ENCODE peak calls at places on chromosomes 7 and 10, in four cellular contexts. M, N, B and P are unnamed samples.

GRCh38 chr10:44253769-44254462 is 131.0 kb downstream of the CXCL12 start:
- DNase-seq in N (peak; percentile 69), M (peak; percentile 8), B (no peak), P (peak; percentile 71)

GRCh38 chr7:96236198-96237039 is 85.5 kb downstream of the SLC25A13 start:
- DNase-seq in B (no peak), N (no peak), M (no peak), P (peak; percentile 47)

GRCh38 chr10:25815999-25816768 is 117.8 kb upstream of the MYO3A start:
- DNase-seq in M (no peak), N (no peak), B (no peak), P (no peak)

GRCh38 chr10:3172446-3173172 is at the start of gene PITRM1:
- DNase-seq in B (peak; percentile 98), M (peak; percentile 97), N (peak; percentile 99), P (peak; percentile 99)

GRCh38 chr10:82358486-82359097 is 483.6 kb downstream of the NRG3 start:
- DNase-seq in N (peak; percentile 30), B (no peak), M (no peak), P (peak; percentile 26)

GRCh38 chr7:18019562-18019961 is 8.1 kb downstream of the PRPS1L1 start:
- DNase-seq in B (no peak), M (peak; percentile 11), N (no peak), P (no peak)

GRCh38 chr7:132592238-132592946 is 16.1 kb upstream of the PLXNA4 start:
- DNase-seq in B (no peak), N (no peak), M (no peak), P (no peak)

GRCh38 chr10:95908450-95908849 is 675 bp downstream of the CC2D2B start:
- DNase-seq in B (no peak), N (no peak), M (no peak), P (no peak)

GRCh38 chr10:24821986-24822385 is 98.3 kb upstream of the ARHGAP21 start:
- DNase-seq in M (peak; percentile 79), N (no peak), B (no peak), P (no peak)

GRCh38 chr10:29681700-29682444 is 47.1 kb upstream of the SVIL start:
- DNase-seq in B (peak; percentile 50), N (no peak), M (no peak), P (no peak)

GRCh38 chr10:118243907-118244306 is 98.2 kb downstream of the FAM204A start:
- DNase-seq in B (no peak), M (no peak), N (no peak), P (no peak)

GRCh38 chr10:127833804-127834203 is 58.9 kb downstream of the CLRN3 start:
- DNase-seq in N (no peak), B (no peak), M (no peak), P (no peak)

GRCh38 chr7:94022550-94022949 is 18.4 kb upstream of the BET1 start:
- DNase-seq in M (no peak), N (no peak), B (no peak), P (no peak)

GRCh38 chr10:30219977-30220751 is 128.9 kb downstream of the MTPAP start:
- DNase-seq in B (no peak), N (no peak), M (no peak), P (no peak)

GRCh38 chr7:41688012-41688625 is 14.8 kb downstream of the INHBA start:
- DNase-seq in B (no peak), N (no peak), M (no peak), P (no peak)

GRCh38 chr10:53314856-53315255 is 542.3 kb upstream of the MBL2 start:
- DNase-seq in N (no peak), B (no peak), M (no peak), P (no peak)

DNA sequence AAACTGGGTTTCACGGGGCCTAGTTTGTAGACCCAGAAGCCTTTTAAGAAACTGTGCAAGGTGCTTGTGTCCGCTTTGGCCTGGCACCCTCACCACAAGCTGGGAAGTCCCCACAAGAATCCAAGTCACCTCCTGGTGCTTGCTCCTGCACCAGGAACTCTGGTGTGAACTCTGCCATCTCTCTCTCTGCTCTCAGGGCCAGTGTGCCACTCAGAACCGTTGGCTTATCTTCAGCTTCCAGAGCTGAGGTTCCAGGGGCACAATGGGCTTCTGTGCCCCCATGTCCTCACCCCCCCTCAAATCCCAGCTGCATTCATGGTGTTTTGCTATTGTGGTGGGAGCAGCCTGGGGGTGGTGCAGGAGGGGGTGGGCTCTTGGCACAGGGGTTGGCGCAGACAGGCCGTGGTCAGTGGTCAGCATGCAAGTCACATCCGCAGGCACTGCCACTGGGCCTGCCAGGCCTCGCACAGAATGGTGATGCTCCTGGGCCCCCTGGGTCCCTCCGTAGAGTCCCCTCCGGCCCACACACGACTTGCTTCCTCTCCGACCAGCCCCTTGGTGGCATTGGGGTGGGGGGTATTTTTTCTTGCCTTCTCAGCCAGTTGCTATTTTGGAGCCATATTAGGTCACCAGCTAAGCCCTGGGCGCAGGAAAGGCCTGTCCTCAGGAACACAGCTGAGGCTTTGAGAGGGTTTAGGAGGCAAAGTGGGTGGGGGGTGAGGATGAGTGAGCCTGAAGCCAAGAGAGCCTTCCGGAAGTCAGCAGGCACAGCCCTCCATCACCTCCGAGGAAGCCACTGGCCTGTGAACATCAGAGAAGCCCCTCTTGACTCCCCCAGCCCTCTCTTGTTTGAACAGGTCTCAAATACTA is 3.0 kb downstream of the ZCCHC24 start:
- DNase-seq in B (no peak), M (no peak), N (no peak), P (no peak)
- H3K4me1 ChIP-seq in B (peaks cover 24% of the 10 kb centered on the region), M (peaks cover 18% of the 10 kb centered on the region), N (peaks cover 78% of the 10 kb centered on the region), P (peaks cover 88% of the 10 kb centered on the region)

GRCh38 chr10:102650655-102651454 is 6.6 kb downstream of the TRIM8 start:
- DNase-seq in B (no peak), N (no peak), M (no peak), P (no peak)
- H3K4me1 ChIP-seq in B (peaks cover 83% of the 10 kb centered on the region), N (peaks cover 91% of the 10 kb centered on the region), M (peaks cover 26% of the 10 kb centered on the region), P (peaks cover 94% of the 10 kb centered on the region)

DNA sequence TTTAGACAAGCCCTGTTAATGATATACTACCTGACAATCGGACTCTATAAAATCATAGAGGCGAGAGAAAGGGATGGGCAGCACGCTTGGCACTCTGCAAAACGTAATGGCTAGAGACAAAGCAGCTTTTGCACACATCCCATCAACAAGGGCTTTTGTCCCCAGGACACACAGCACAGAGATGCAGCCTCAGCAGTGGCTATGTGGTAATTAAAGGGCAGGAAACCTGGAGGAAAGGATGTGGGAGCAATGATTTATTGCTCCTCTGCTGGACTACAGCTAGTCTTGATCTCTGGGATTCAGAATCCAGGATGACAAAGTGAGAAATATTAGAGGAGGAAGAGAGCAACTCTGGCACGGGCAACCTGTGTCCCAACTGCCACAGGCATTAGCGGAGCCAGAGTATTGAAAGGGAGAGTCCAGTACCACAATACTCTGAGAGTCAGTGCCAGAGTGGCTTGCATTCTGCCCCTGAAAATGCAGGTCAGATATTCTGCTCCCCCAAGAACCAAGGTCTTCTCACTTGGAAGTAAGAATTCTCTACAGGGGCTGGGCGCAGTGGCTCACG is 96.5 kb downstream of the ARMH3 start:
- DNase-seq in N (no peak), B (no peak), M (no peak), P (no peak)
- H3K4me1 ChIP-seq in N (peaks cover 38% of the 10 kb centered on the region), B (no peaks in the 10 kb centered on the region), M (peaks cover 10% of the 10 kb centered on the region), P (peaks cover 45% of the 10 kb centered on the region)

GRCh38 chr10:60377955-60378354 is 11.7 kb downstream of the ANK3 start:
- DNase-seq in N (no peak), B (no peak), M (peak; percentile 13), P (no peak)
- H3K4me1 ChIP-seq in N (no peaks in the 10 kb centered on the region), B (no peaks in the 10 kb centered on the region), M (peaks cover 17% of the 10 kb centered on the region), P (no peaks in the 10 kb centered on the region)

GRCh38 chr10:79178070-79178576 is 109.4 kb downstream of the ZMIZ1 start:
- DNase-seq in M (no peak), N (no peak), B (no peak), P (no peak)

GRCh38 chr10:79179404-79180309 is 110.9 kb downstream of the ZMIZ1 start:
- DNase-seq in M (no peak), B (no peak), N (peak; percentile 17), P (no peak)

GRCh38 chr10:79176052-79176501 is 107.3 kb downstream of the ZMIZ1 start:
- DNase-seq in M (no peak), N (no peak), B (no peak), P (no peak)

GRCh38 chr10:79178614-79179403 is 110.0 kb downstream of the ZMIZ1 start:
- DNase-seq in M (no peak), B (no peak), N (no peak), P (no peak)

DNA sequence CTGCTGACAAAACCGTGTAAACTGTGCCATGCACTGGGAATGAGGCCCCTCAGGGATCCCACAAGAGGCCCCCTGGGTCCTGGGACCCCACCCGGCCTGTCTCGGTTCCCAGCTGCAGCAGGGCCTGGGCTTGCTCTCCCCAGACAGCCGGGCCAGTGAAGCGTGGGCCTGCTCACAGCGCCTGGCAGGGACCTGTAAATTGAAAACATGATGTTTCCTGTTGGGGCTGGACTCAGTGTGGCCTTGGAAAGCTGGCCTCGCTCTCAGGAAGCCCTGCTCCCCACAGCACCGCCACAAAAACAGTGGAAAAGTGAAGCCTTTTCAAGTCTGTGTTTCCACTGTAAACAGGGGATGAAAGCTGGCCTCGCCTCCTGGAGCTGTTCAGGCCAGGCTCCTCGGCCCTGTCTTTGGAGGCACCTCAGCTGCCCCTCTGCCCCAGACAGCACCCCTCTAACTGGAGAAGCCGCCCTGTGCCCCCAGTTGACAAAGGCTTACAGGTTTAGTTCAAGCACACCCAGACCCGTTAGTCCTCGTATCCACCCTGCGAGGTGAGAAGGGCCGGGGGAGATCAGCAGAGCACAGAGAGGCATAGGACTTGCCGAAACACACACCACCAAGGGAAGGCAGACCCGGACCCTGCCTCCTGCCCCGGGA is 108.3 kb downstream of the ZMIZ1 start:
- DNase-seq in N (peak; percentile 57), B (no peak), M (no peak), P (peak; percentile 50)
- H3K4me1 ChIP-seq in N (peaks cover 96% of the 10 kb centered on the region), B (no peaks in the 10 kb centered on the region), M (peaks cover 96% of the 10 kb centered on the region), P (peaks cover 98% of the 10 kb centered on the region)

DNA sequence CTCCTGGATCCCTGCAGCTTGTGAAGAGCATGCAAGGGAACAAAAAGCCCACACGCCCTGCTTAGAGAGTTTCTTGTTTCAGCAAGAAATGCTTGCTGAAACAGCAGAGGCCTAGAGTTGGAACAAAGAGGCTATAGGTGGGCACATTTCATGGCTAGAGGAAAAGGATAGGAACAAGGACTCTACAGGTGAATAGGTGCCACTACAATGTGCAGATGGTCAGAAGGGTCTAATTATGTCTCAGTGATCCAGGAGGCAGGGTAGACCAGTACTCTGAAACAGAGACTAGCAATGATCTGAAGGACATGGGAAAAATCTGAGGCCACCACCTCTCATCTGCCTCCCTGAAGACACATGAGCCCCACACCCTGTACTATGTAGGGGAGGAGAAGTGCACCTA is 609.0 kb downstream of the REEP3 start:
- DNase-seq in M (no peak), B (no peak), N (no peak), P (no peak)
- H3K4me1 ChIP-seq in M (no peaks in the 10 kb centered on the region), B (no peaks in the 10 kb centered on the region), N (no peaks in the 10 kb centered on the region), P (no peaks in the 10 kb centered on the region)

GRCh38 chr10:77409697-77410471 is 227.7 kb downstream of the KCNMA1 start:
- DNase-seq in M (no peak), B (no peak), N (no peak), P (no peak)
- H3K4me1 ChIP-seq in M (peaks cover 22% of the 10 kb centered on the region), B (no peaks in the 10 kb centered on the region), N (no peaks in the 10 kb centered on the region), P (no peaks in the 10 kb centered on the region)